ENCODE peak calls at places on chromosomes 5 and 9, in five cellular contexts. K is lower leg skin, V is K562, R is cardiac muscle cell, Q is heart right ventricle. N is an unnamed sample.

GRCh38 chr9:34163439-34163838 is 15.4 kb upstream of the UBAP1 start:
- DNase-seq in K (peak), Q (no peak), R (no peak), V (no peak), N (no peak)

GRCh38 chr9:98707158-98708102 is 1.3 kb downstream of the GABBR2 start:
- DNase-seq in R (peak), V (peak), K (peak), Q (peak), N (peak)

GRCh38 chr9:36192196-36192595 is 1.5 kb downstream of the CLTA start:
- DNase-seq in V (no peak), K (no peak), Q (no peak), R (peak), N (no peak)

GRCh38 chr9:121187681-121188305 is 13.9 kb downstream of the RAB14 start:
- DNase-seq in R (no peak), Q (no peak), K (no peak), V (no peak), N (no peak)

GRCh38 chr5:150085191-150085912 is 1.0 kb downstream of the CSF1R start:
- DNase-seq in K (peak), R (no peak), V (no peak), Q (no peak), N (no peak)

GRCh38 chr9:136756836-136757235 is 1.2 kb downstream of the LCN8 start:
- DNase-seq in K (no peak), R (no peak), V (no peak), Q (no peak), N (no peak)

GRCh38 chr5:128813317-128813716 is 152.0 kb upstream of the SLC27A6 start:
- DNase-seq in K (no peak), R (no peak), V (no peak), Q (no peak), N (no peak)

GRCh38 chr5:62496876-62497275 is 81.7 kb upstream of the LRRC70 start:
- DNase-seq in V (no peak), K (no peak), Q (no peak), R (no peak), N (no peak)

GRCh38 chr5:173108914-173109313 is 35.4 kb upstream of the BNIP1 start:
- DNase-seq in V (no peak), R (no peak), K (no peak), Q (no peak), N (no peak)

GRCh38 chr5:167895899-167896659 is 395.4 kb upstream of the WWC1 start:
- DNase-seq in Q (no peak), R (no peak), V (no peak), K (no peak), N (no peak)

GRCh38 chr9:137458194-137459146 is 664 bp downstream of the NSMF start:
- DNase-seq in Q (peak), R (no peak), V (no peak), K (peak), N (no peak)

GRCh38 chr5:133688386-133688785 is 76.0 kb upstream of the FSTL4 start:
- DNase-seq in V (no peak), K (no peak), R (no peak), Q (no peak), N (no peak)

GRCh38 chr5:130286971-130287370 is 382.7 kb downstream of the CHSY3 start:
- DNase-seq in V (no peak), R (no peak), Q (no peak), K (no peak), N (no peak)

GRCh38 chr5:135468086-135468485 is 15.9 kb upstream of the TIFAB start:
- DNase-seq in R (no peak), K (no peak), V (no peak), Q (no peak), N (no peak)

GRCh38 chr9:29616844-29617243 is 2043.6 kb upstream of the C9orf72 start:
- DNase-seq in V (no peak), R (no peak), K (no peak), Q (no peak), N (no peak)

GRCh38 chr5:157596449-157596848 is 20.9 kb upstream of the ADAM19 start:
- DNase-seq in Q (no peak), V (no peak), R (no peak), K (no peak), N (no peak)

GRCh38 chr9:131875828-131876485 is 136.1 kb upstream of the RAPGEF1 start:
- DNase-seq in Q (no peak), R (no peak), V (no peak), K (no peak), N (no peak)

GRCh38 chr5:56207537-56207936 is 25.6 kb downstream of the ANKRD55 start:
- DNase-seq in K (no peak), Q (no peak), R (no peak), V (no peak), N (no peak)

GRCh38 chr5:167765341-167765740 is 526.1 kb upstream of the WWC1 start:
- DNase-seq in Q (no peak), V (no peak), R (no peak), K (no peak), N (no peak)

GRCh38 chr9:127664678-127665507 is 41.9 kb upstream of the CFAP157 start:
- DNase-seq in Q (no peak), R (no peak), V (no peak), K (no peak), N (no peak)

GRCh38 chr9:112061152-112061740 is 113.9 kb downstream of the SUSD1 start:
- DNase-seq in Q (peak), V (peak), R (no peak), K (no peak), N (no peak)

GRCh38 chr9:132411091-132411508 is 1.1 kb downstream of the CFAP77 start:
- DNase-seq in Q (peak), V (peak), R (peak), K (no peak), N (peak)

GRCh38 chr5:77012601-77013000 is 17.6 kb upstream of the AGGF1 start:
- DNase-seq in K (no peak), V (no peak), Q (no peak), R (no peak), N (no peak)

GRCh38 chr9:138105561-138106505 is 228.3 kb downstream of the CACNA1B start:
- DNase-seq in Q (no peak), R (no peak), K (peak), V (no peak), N (no peak)

GRCh38 chr5:172602712-172603289 is 38.3 kb upstream of the NEURL1B start:
- DNase-seq in Q (no peak), R (no peak), V (no peak), K (no peak), N (no peak)

GRCh38 chr9:122332083-122332482 is 38.7 kb upstream of the PTGS1 start:
- DNase-seq in R (no peak), Q (peak), K (no peak), V (peak), N (no peak)

GRCh38 chr5:133643365-133643764 is 31.0 kb upstream of the FSTL4 start:
- DNase-seq in Q (no peak), V (no peak), K (no peak), R (no peak), N (no peak)

GRCh38 chr5:91109634-91110033 is 273.5 kb downstream of the ARRDC3 start:
- DNase-seq in R (no peak), K (no peak), Q (no peak), V (no peak), N (no peak)

GRCh38 chr5:38765461-38765861 is 80.4 kb upstream of the OSMR start:
- DNase-seq in Q (no peak), R (no peak), V (no peak), K (no peak), N (no peak)

GRCh38 chr9:5869315-5870019 is 21.2 kb upstream of the MLANA start:
- DNase-seq in V (peak), R (no peak), K (peak), Q (no peak), N (no peak)
- TF ChIP-seq CTCF in V (peak), R (peak), K (no peak), Q (no peak), N (peak)

DNA sequence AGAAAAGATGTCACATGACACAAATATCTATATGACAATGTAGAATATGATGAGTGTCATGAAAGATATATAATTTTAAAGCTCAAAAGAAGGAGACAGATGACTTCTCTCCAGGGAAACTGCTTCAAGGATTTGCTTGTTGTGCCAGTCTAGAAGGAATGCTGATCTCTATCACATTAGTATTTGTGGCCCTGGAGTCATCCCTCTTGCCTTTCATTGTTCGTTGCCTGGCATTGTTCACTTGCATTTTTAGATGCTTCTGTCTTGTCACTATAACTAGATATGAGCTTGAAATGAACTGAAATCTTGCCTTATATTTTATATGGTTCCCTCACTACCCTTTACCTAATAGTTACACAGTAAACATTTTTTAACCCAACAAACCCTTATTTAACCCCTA is 207.5 kb downstream of the ZNF608 start:
- DNase-seq in R (no peak), Q (no peak), K (no peak), V (no peak), N (no peak)
- TF ChIP-seq CTCF in R (no peak), Q (no peak), K (no peak), V (no peak), N (no peak)

GRCh38 chr9:100352727-100353505 is at the start of gene TEX10:
- DNase-seq in K (peak), Q (peak), V (peak), R (peak), N (peak)
- TF ChIP-seq CTCF in K (no peak), Q (no peak), V (no peak), R (no peak), N (no peak)

DNA sequence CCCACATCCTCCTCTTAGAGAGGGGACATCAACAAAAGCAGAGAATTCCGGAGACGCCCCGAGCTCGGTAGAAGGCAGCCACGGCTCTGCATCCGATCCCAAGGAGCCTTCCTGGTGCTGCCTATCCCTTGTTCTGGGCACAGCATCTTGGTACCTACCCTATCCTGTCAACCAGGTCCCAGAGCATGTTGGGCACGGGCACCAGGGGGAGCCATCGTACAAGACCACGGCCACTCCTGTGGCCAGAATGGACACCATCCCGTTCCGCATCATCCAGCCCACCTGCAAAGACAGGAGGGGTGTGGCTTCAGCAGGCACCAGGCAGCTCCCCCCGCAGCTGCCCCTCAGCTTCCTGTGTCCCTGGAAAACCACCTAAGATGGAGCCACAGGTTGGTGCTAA is 62.7 kb upstream of the ZNF354A start:
- DNase-seq in Q (no peak), V (peak), K (no peak), R (peak), N (no peak)
- TF ChIP-seq CTCF in Q (peak), V (peak), K (no peak), R (no peak), N (no peak)

GRCh38 chr9:80595192-80595591 is 1023.4 kb downstream of the TLE4 start:
- DNase-seq in K (no peak), R (no peak), V (no peak), Q (no peak), N (no peak)
- TF ChIP-seq CTCF in K (no peak), R (no peak), V (no peak), Q (no peak), N (no peak)